ENCODE peak calls at places on chromosomes 6 and 20, in eight cellular contexts. One of them, this sample, is unnamed.

GRCh38 chr6:14658030-14658429 is 540.5 kb downstream of the CD83 start:
- DNase-seq in EL: no peak
- DNase-seq in thoracic aorta: no peak
- DNase-seq in fibroblast of pulmonary artery: no peak
- DNase-seq in COR-L47: no peak
- DNase-seq in CD8-positive, alpha-beta memory T cell: no peak
- DNase-seq in Ammon's horn: no peak
- DNase-seq in NCI-H510A: no peak
- DNase-seq in this sample: no peak

GRCh38 chr6:56727097-56727845 is 84.6 kb upstream of the DST start:
- DNase-seq in COR-L47: no peak
- DNase-seq in NCI-H510A: no peak
- DNase-seq in Ammon's horn: no peak
- DNase-seq in EL: peak
- DNase-seq in fibroblast of pulmonary artery: peak
- DNase-seq in thoracic aorta: no peak
- DNase-seq in CD8-positive, alpha-beta memory T cell: no peak
- DNase-seq in this sample: peak

GRCh38 chr20:46117704-46118467 is at the start of gene CD40:
- DNase-seq in thoracic aorta: peak
- DNase-seq in EL: peak
- DNase-seq in NCI-H510A: peak
- DNase-seq in fibroblast of pulmonary artery: peak
- DNase-seq in COR-L47: no peak
- DNase-seq in Ammon's horn: peak
- DNase-seq in CD8-positive, alpha-beta memory T cell: peak
- DNase-seq in this sample: peak

GRCh38 chr20:22623211-22623610 is 38.8 kb upstream of the FOXA2 start:
- DNase-seq in thoracic aorta: no peak
- DNase-seq in NCI-H510A: peak
- DNase-seq in fibroblast of pulmonary artery: peak
- DNase-seq in EL: no peak
- DNase-seq in Ammon's horn: no peak
- DNase-seq in CD8-positive, alpha-beta memory T cell: no peak
- DNase-seq in COR-L47: no peak
- DNase-seq in this sample: peak

GRCh38 chr20:23629017-23629541 is 8.7 kb downstream of the CST3 start:
- DNase-seq in CD8-positive, alpha-beta memory T cell: no peak
- DNase-seq in Ammon's horn: no peak
- DNase-seq in NCI-H510A: no peak
- DNase-seq in fibroblast of pulmonary artery: peak
- DNase-seq in thoracic aorta: no peak
- DNase-seq in EL: peak
- DNase-seq in COR-L47: no peak
- DNase-seq in this sample: no peak

GRCh38 chr6:43741829-43742228 is 28.2 kb upstream of the VEGFA start:
- DNase-seq in NCI-H510A: no peak
- DNase-seq in fibroblast of pulmonary artery: no peak
- DNase-seq in COR-L47: no peak
- DNase-seq in CD8-positive, alpha-beta memory T cell: no peak
- DNase-seq in thoracic aorta: no peak
- DNase-seq in EL: no peak
- DNase-seq in Ammon's horn: no peak
- DNase-seq in this sample: no peak

GRCh38 chr20:63742381-63743024 is 2.9 kb downstream of the SLC2A4RG start:
- DNase-seq in COR-L47: no peak
- DNase-seq in NCI-H510A: no peak
- DNase-seq in EL: no peak
- DNase-seq in fibroblast of pulmonary artery: no peak
- DNase-seq in CD8-positive, alpha-beta memory T cell: no peak
- DNase-seq in thoracic aorta: no peak
- DNase-seq in Ammon's horn: no peak
- DNase-seq in this sample: no peak

GRCh38 chr20:54345301-54345724 is 130.1 kb upstream of the DOK5 start:
- DNase-seq in COR-L47: no peak
- DNase-seq in thoracic aorta: no peak
- DNase-seq in fibroblast of pulmonary artery: peak
- DNase-seq in EL: peak
- DNase-seq in Ammon's horn: no peak
- DNase-seq in NCI-H510A: no peak
- DNase-seq in CD8-positive, alpha-beta memory T cell: no peak
- DNase-seq in this sample: no peak

GRCh38 chr20:35145141-35145564 is 2.0 kb downstream of the EDEM2 start:
- DNase-seq in thoracic aorta: no peak
- DNase-seq in fibroblast of pulmonary artery: peak
- DNase-seq in CD8-positive, alpha-beta memory T cell: peak
- DNase-seq in NCI-H510A: no peak
- DNase-seq in Ammon's horn: peak
- DNase-seq in COR-L47: peak
- DNase-seq in EL: peak
- DNase-seq in this sample: peak

GRCh38 chr20:35981969-35982368 is 13.6 kb downstream of the CNBD2 start:
- DNase-seq in fibroblast of pulmonary artery: no peak
- DNase-seq in CD8-positive, alpha-beta memory T cell: no peak
- DNase-seq in thoracic aorta: no peak
- DNase-seq in COR-L47: no peak
- DNase-seq in EL: no peak
- DNase-seq in NCI-H510A: no peak
- DNase-seq in Ammon's horn: no peak
- DNase-seq in this sample: no peak

GRCh38 chr6:3612341-3613041 is 139.0 kb downstream of the PXDC1 start:
- DNase-seq in Ammon's horn: no peak
- DNase-seq in EL: peak
- DNase-seq in fibroblast of pulmonary artery: peak
- DNase-seq in COR-L47: peak
- DNase-seq in NCI-H510A: peak
- DNase-seq in thoracic aorta: no peak
- DNase-seq in CD8-positive, alpha-beta memory T cell: no peak
- DNase-seq in this sample: peak

GRCh38 chr20:41905186-41905585 is 287.0 kb upstream of the CHD6 start:
- DNase-seq in COR-L47: no peak
- DNase-seq in fibroblast of pulmonary artery: no peak
- DNase-seq in EL: no peak
- DNase-seq in CD8-positive, alpha-beta memory T cell: no peak
- DNase-seq in NCI-H510A: no peak
- DNase-seq in thoracic aorta: no peak
- DNase-seq in Ammon's horn: no peak
- DNase-seq in this sample: no peak

GRCh38 chr6:169520104-169520503 is 181.7 kb downstream of the WDR27 start:
- DNase-seq in fibroblast of pulmonary artery: peak
- DNase-seq in NCI-H510A: no peak
- DNase-seq in COR-L47: no peak
- DNase-seq in thoracic aorta: no peak
- DNase-seq in Ammon's horn: no peak
- DNase-seq in EL: peak
- DNase-seq in CD8-positive, alpha-beta memory T cell: no peak
- DNase-seq in this sample: peak

GRCh38 chr6:111230351-111231077 is 143.2 kb downstream of the SLC16A10 start:
- DNase-seq in CD8-positive, alpha-beta memory T cell: no peak
- DNase-seq in COR-L47: no peak
- DNase-seq in EL: peak
- DNase-seq in thoracic aorta: no peak
- DNase-seq in NCI-H510A: no peak
- DNase-seq in fibroblast of pulmonary artery: peak
- DNase-seq in Ammon's horn: no peak
- DNase-seq in this sample: no peak

GRCh38 chr6:90413867-90414266 is 117.2 kb upstream of the BACH2 start:
- DNase-seq in Ammon's horn: peak
- DNase-seq in fibroblast of pulmonary artery: no peak
- DNase-seq in NCI-H510A: peak
- DNase-seq in thoracic aorta: no peak
- DNase-seq in CD8-positive, alpha-beta memory T cell: peak
- DNase-seq in EL: peak
- DNase-seq in COR-L47: peak
- DNase-seq in this sample: peak

GRCh38 chr20:32439132-32439829 is 81.2 kb downstream of the ASXL1 start:
- DNase-seq in fibroblast of pulmonary artery: peak
- DNase-seq in EL: peak
- DNase-seq in thoracic aorta: no peak
- DNase-seq in COR-L47: no peak
- DNase-seq in CD8-positive, alpha-beta memory T cell: no peak
- DNase-seq in Ammon's horn: no peak
- DNase-seq in NCI-H510A: no peak
- DNase-seq in this sample: peak

GRCh38 chr6:23003671-23004598 is 434.6 kb downstream of the HDGFL1 start:
- DNase-seq in thoracic aorta: peak
- DNase-seq in fibroblast of pulmonary artery: peak
- DNase-seq in EL: peak
- DNase-seq in COR-L47: no peak
- DNase-seq in CD8-positive, alpha-beta memory T cell: no peak
- DNase-seq in Ammon's horn: peak
- DNase-seq in NCI-H510A: no peak
- DNase-seq in this sample: no peak

GRCh38 chr6:35311390-35312075 is 13.9 kb downstream of the DEF6 start:
- DNase-seq in CD8-positive, alpha-beta memory T cell: peak
- DNase-seq in Ammon's horn: no peak
- DNase-seq in fibroblast of pulmonary artery: no peak
- DNase-seq in EL: no peak
- DNase-seq in thoracic aorta: no peak
- DNase-seq in NCI-H510A: no peak
- DNase-seq in COR-L47: no peak
- DNase-seq in this sample: no peak

GRCh38 chr20:14336667-14337066 is 745 bp downstream of the FLRT3 start:
- DNase-seq in CD8-positive, alpha-beta memory T cell: no peak
- DNase-seq in COR-L47: no peak
- DNase-seq in Ammon's horn: peak
- DNase-seq in thoracic aorta: no peak
- DNase-seq in fibroblast of pulmonary artery: peak
- DNase-seq in NCI-H510A: no peak
- DNase-seq in EL: no peak
- DNase-seq in this sample: peak

GRCh38 chr6:120608826-120609225 is 725.5 kb downstream of the TBC1D32 start:
- DNase-seq in Ammon's horn: no peak
- DNase-seq in fibroblast of pulmonary artery: no peak
- DNase-seq in CD8-positive, alpha-beta memory T cell: no peak
- DNase-seq in COR-L47: no peak
- DNase-seq in NCI-H510A: no peak
- DNase-seq in thoracic aorta: no peak
- DNase-seq in EL: peak
- DNase-seq in this sample: no peak

GRCh38 chr6:141105481-141105880 is 1027.2 kb upstream of the GJE1 start:
- DNase-seq in COR-L47: no peak
- DNase-seq in CD8-positive, alpha-beta memory T cell: no peak
- DNase-seq in Ammon's horn: peak
- DNase-seq in thoracic aorta: no peak
- DNase-seq in NCI-H510A: no peak
- DNase-seq in fibroblast of pulmonary artery: peak
- DNase-seq in EL: peak
- DNase-seq in this sample: peak

GRCh38 chr6:118781897-118782296 is 112.1 kb upstream of the ASF1A start:
- DNase-seq in COR-L47: no peak
- DNase-seq in fibroblast of pulmonary artery: no peak
- DNase-seq in thoracic aorta: no peak
- DNase-seq in Ammon's horn: no peak
- DNase-seq in EL: peak
- DNase-seq in NCI-H510A: no peak
- DNase-seq in CD8-positive, alpha-beta memory T cell: no peak
- DNase-seq in this sample: no peak

GRCh38 chr6:89353702-89354392 is 1.3 kb upstream of the UBE2J1 start:
- DNase-seq in Ammon's horn: no peak
- DNase-seq in EL: no peak
- DNase-seq in thoracic aorta: no peak
- DNase-seq in fibroblast of pulmonary artery: no peak
- DNase-seq in NCI-H510A: peak
- DNase-seq in CD8-positive, alpha-beta memory T cell: no peak
- DNase-seq in COR-L47: no peak
- DNase-seq in this sample: no peak

GRCh38 chr6:13357551-13358075 is 29.3 kb upstream of the TBC1D7 start:
- DNase-seq in NCI-H510A: no peak
- DNase-seq in fibroblast of pulmonary artery: peak
- DNase-seq in Ammon's horn: peak
- DNase-seq in EL: no peak
- DNase-seq in CD8-positive, alpha-beta memory T cell: no peak
- DNase-seq in COR-L47: no peak
- DNase-seq in thoracic aorta: no peak
- DNase-seq in this sample: peak

GRCh38 chr6:152309648-152310047 is 327.5 kb downstream of the SYNE1 start:
- DNase-seq in fibroblast of pulmonary artery: no peak
- DNase-seq in NCI-H510A: no peak
- DNase-seq in Ammon's horn: peak
- DNase-seq in CD8-positive, alpha-beta memory T cell: peak
- DNase-seq in thoracic aorta: no peak
- DNase-seq in COR-L47: no peak
- DNase-seq in EL: no peak
- DNase-seq in this sample: no peak

GRCh38 chr6:2959909-2960719 is 11.3 kb downstream of the SERPINB6 start:
- DNase-seq in thoracic aorta: no peak
- DNase-seq in EL: peak
- DNase-seq in Ammon's horn: peak
- DNase-seq in fibroblast of pulmonary artery: peak
- DNase-seq in CD8-positive, alpha-beta memory T cell: no peak
- DNase-seq in NCI-H510A: no peak
- DNase-seq in COR-L47: no peak
- DNase-seq in this sample: no peak

GRCh38 chr20:43915209-43916072 is 789 bp downstream of the TOX2 start:
- DNase-seq in COR-L47: no peak
- DNase-seq in Ammon's horn: no peak
- DNase-seq in thoracic aorta: no peak
- DNase-seq in CD8-positive, alpha-beta memory T cell: peak
- DNase-seq in NCI-H510A: no peak
- DNase-seq in fibroblast of pulmonary artery: peak
- DNase-seq in EL: peak
- DNase-seq in this sample: peak

GRCh38 chr20:5195655-5196054 is 68.8 kb downstream of the CDS2 start:
- DNase-seq in NCI-H510A: no peak
- DNase-seq in Ammon's horn: no peak
- DNase-seq in thoracic aorta: no peak
- DNase-seq in CD8-positive, alpha-beta memory T cell: no peak
- DNase-seq in EL: peak
- DNase-seq in fibroblast of pulmonary artery: no peak
- DNase-seq in COR-L47: no peak
- DNase-seq in this sample: no peak

GRCh38 chr6:137926207-137926731 is 59.2 kb downstream of the TNFAIP3 start:
- DNase-seq in CD8-positive, alpha-beta memory T cell: no peak
- DNase-seq in NCI-H510A: no peak
- DNase-seq in Ammon's horn: no peak
- DNase-seq in EL: peak
- DNase-seq in COR-L47: no peak
- DNase-seq in thoracic aorta: no peak
- DNase-seq in fibroblast of pulmonary artery: peak
- DNase-seq in this sample: peak

GRCh38 chr6:128186724-128187123 is 285.9 kb upstream of the THEMIS start:
- DNase-seq in NCI-H510A: no peak
- DNase-seq in Ammon's horn: no peak
- DNase-seq in CD8-positive, alpha-beta memory T cell: no peak
- DNase-seq in fibroblast of pulmonary artery: no peak
- DNase-seq in thoracic aorta: no peak
- DNase-seq in EL: no peak
- DNase-seq in COR-L47: no peak
- DNase-seq in this sample: no peak

GRCh38 chr20:32386091-32386490 is 28.0 kb downstream of the ASXL1 start:
- DNase-seq in thoracic aorta: no peak
- DNase-seq in fibroblast of pulmonary artery: no peak
- DNase-seq in COR-L47: no peak
- DNase-seq in Ammon's horn: no peak
- DNase-seq in CD8-positive, alpha-beta memory T cell: no peak
- DNase-seq in EL: peak
- DNase-seq in NCI-H510A: no peak
- DNase-seq in this sample: no peak

GRCh38 chr6:143027058-143027457 is 33.6 kb upstream of the AIG1 start:
- DNase-seq in CD8-positive, alpha-beta memory T cell: peak
- DNase-seq in fibroblast of pulmonary artery: peak
- DNase-seq in NCI-H510A: no peak
- DNase-seq in Ammon's horn: peak
- DNase-seq in EL: peak
- DNase-seq in COR-L47: no peak
- DNase-seq in thoracic aorta: no peak
- DNase-seq in this sample: peak

GRCh38 chr6:126123226-126123625 is 136.9 kb downstream of the TRMT11 start:
- DNase-seq in COR-L47: no peak
- DNase-seq in CD8-positive, alpha-beta memory T cell: no peak
- DNase-seq in EL: no peak
- DNase-seq in NCI-H510A: no peak
- DNase-seq in thoracic aorta: no peak
- DNase-seq in Ammon's horn: no peak
- DNase-seq in fibroblast of pulmonary artery: peak
- DNase-seq in this sample: peak

GRCh38 chr6:4610256-4610655 is 165.9 kb upstream of the CDYL start:
- DNase-seq in thoracic aorta: no peak
- DNase-seq in COR-L47: no peak
- DNase-seq in fibroblast of pulmonary artery: peak
- DNase-seq in CD8-positive, alpha-beta memory T cell: no peak
- DNase-seq in NCI-H510A: no peak
- DNase-seq in EL: peak
- DNase-seq in Ammon's horn: no peak
- DNase-seq in this sample: peak